ENCODE peak calls at places on chromosomes 7 and 10, in six cellular contexts. L, Y, P, U, O and V are unnamed samples. For H4K20me1, the result is how much of the 10 kb centered on the place peaks cover.

GRCh38 chr7:35729061-35729783 is 34.3 kb upstream of the HERPUD2 start:
- DNase-seq in L (no peak), Y (peak), P (no peak), U (no peak), O (peak), V (no peak)

GRCh38 chr10:62805139-62806092 is 896 bp downstream of the ADO start:
- DNase-seq in L (peak), Y (peak), P (peak), U (peak), O (peak), V (peak)

GRCh38 chr10:106467506-106467905 is 697.0 kb downstream of the SORCS1 start:
- DNase-seq in L (no peak), Y (no peak), P (peak), U (no peak), O (no peak), V (no peak)

GRCh38 chr7:33667261-33667660 is 238.1 kb upstream of the BMPER start:
- DNase-seq in L (no peak), Y (no peak), P (peak), U (peak), O (no peak), V (no peak)

GRCh38 chr10:14723052-14723689 is 51.5 kb downstream of the FAM107B start:
- DNase-seq in L (no peak), Y (no peak), P (no peak), U (no peak), O (peak), V (no peak)

GRCh38 chr7:47587389-47587788 is 5.5 kb upstream of the TNS3 start:
- DNase-seq in L (no peak), Y (no peak), P (no peak), U (no peak), O (no peak), V (no peak)

GRCh38 chr10:63667596-63667995 is 146.4 kb downstream of the REEP3 start:
- DNase-seq in L (no peak), Y (no peak), P (no peak), U (no peak), O (no peak), V (no peak)

GRCh38 chr10:29240991-29241660 is 47.7 kb upstream of the LYZL1 start:
- DNase-seq in L (no peak), Y (no peak), P (no peak), U (no peak), O (no peak), V (no peak)

GRCh38 chr10:5030989-5031388 is 27.3 kb upstream of the AKR1C2 start:
- DNase-seq in L (no peak), Y (no peak), P (no peak), U (no peak), O (no peak), V (no peak)

GRCh38 chr7:132412435-132412834 is 163.8 kb downstream of the PLXNA4 start:
- DNase-seq in L (no peak), Y (no peak), P (no peak), U (no peak), O (no peak), V (no peak)

GRCh38 chr10:122786269-122786668 is 59.4 kb downstream of the CUZD1 start:
- DNase-seq in L (peak), Y (peak), P (peak), U (peak), O (peak), V (peak)

GRCh38 chr7:53491041-53491440 is 455.6 kb downstream of the POM121L12 start:
- DNase-seq in L (no peak), Y (no peak), P (no peak), U (no peak), O (no peak), V (no peak)

GRCh38 chr10:17533731-17534130 is 79.3 kb upstream of the ST8SIA6 start:
- DNase-seq in L (no peak), Y (no peak), P (peak), U (peak), O (no peak), V (no peak)

GRCh38 chr7:129968592-129969383 is 16.0 kb upstream of the UBE2H start:
- DNase-seq in L (no peak), Y (no peak), P (no peak), U (no peak), O (no peak), V (no peak)

GRCh38 chr10:4068255-4069028 is 283.4 kb upstream of the KLF6 start:
- DNase-seq in L (no peak), Y (no peak), P (no peak), U (no peak), O (no peak), V (no peak)

GRCh38 chr10:7409045-7409731 is 1.6 kb downstream of the SFMBT2 start:
- DNase-seq in L (no peak), Y (peak), P (no peak), U (peak), O (peak), V (peak)

GRCh38 chr10:31136951-31137885 is 105.6 kb upstream of the ZNF438 start:
- DNase-seq in L (no peak), Y (no peak), P (peak), U (peak), O (no peak), V (no peak)

GRCh38 chr10:6674282-6674681 is 94.2 kb upstream of the PRKCQ start:
- DNase-seq in L (no peak), Y (peak), P (no peak), U (no peak), O (peak), V (no peak)

GRCh38 chr7:24842029-24842428 is 84.8 kb upstream of the GSDME start:
- DNase-seq in L (no peak), Y (no peak), P (no peak), U (no peak), O (no peak), V (no peak)

GRCh38 chr10:23186178-23186577 is 5.9 kb upstream of the PTF1A start:
- DNase-seq in L (no peak), Y (no peak), P (no peak), U (no peak), O (no peak), V (no peak)

GRCh38 chr7:140904081-140904480 is 20.6 kb downstream of the BRAF start:
- DNase-seq in L (no peak), Y (no peak), P (peak), U (no peak), O (no peak), V (peak)

GRCh38 chr10:96509017-96509641 is 4.6 kb downstream of the TLL2 start:
- DNase-seq in L (no peak), Y (no peak), P (peak), U (peak), O (no peak), V (peak)

GRCh38 chr10:68423522-68423921 is 16.4 kb upstream of the RUFY2 start:
- DNase-seq in L (no peak), Y (no peak), P (no peak), U (no peak), O (no peak), V (no peak)

GRCh38 chr7:143363011-143363937 is 761 bp upstream of the FAM131B start:
- DNase-seq in L (no peak), Y (no peak), P (no peak), U (no peak), O (no peak), V (peak)

GRCh38 chr10:123974406-123974805 is 82.8 kb upstream of the CPXM2 start:
- DNase-seq in L (no peak), Y (no peak), P (peak), U (peak), O (peak), V (no peak)

DNA sequence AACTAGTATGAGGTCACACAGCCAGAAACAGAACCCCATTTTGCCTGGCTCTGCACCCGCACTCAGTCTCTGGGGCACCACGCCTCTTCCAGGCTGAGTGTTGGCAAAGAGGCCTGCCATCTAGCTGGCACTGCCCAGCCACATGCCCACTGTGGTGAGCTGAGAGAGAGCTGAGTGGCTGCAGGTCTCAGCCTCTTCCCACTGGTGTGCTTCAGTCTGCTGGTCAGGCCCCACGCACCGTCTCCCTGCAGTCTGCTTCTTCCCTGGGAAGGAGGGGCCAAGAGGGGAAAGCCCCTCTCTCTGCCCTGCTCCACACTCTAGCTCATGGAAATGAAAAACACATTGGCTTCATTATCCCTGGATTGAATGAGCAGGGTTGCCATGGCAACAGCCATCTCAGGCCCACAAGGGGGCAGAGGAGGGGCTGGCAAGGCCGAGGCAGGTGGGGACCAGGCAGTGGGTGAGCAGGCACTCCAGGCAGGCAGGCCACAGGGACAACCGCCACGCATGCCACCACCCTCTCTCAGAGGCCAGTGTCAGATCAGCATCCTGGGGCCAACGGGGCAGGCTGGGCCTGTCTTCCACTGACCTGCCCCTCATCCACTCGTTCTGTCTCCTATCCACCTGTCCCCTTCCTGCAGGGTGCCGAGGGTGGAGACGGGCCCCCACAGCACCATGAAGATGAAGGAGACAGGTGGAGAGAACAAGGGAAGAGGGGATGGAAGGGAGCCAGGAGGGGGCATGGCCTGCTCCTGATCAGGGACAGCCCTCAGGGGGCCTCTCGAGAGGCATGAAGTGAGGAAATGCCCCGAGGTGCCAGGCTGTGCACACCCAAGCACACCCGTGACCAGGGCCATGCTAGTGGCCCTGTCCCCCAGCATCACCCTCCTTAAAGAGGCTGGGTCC is 110.9 kb downstream of the ZMIZ1 start:
- DNase-seq in L (no peak), Y (no peak), P (no peak), U (peak), O (peak), V (no peak)
- H4K20me1 ChIP-seq in L (under half), Y (under half), P (half or more), U (under half), O (under half), V (half or more)

DNA sequence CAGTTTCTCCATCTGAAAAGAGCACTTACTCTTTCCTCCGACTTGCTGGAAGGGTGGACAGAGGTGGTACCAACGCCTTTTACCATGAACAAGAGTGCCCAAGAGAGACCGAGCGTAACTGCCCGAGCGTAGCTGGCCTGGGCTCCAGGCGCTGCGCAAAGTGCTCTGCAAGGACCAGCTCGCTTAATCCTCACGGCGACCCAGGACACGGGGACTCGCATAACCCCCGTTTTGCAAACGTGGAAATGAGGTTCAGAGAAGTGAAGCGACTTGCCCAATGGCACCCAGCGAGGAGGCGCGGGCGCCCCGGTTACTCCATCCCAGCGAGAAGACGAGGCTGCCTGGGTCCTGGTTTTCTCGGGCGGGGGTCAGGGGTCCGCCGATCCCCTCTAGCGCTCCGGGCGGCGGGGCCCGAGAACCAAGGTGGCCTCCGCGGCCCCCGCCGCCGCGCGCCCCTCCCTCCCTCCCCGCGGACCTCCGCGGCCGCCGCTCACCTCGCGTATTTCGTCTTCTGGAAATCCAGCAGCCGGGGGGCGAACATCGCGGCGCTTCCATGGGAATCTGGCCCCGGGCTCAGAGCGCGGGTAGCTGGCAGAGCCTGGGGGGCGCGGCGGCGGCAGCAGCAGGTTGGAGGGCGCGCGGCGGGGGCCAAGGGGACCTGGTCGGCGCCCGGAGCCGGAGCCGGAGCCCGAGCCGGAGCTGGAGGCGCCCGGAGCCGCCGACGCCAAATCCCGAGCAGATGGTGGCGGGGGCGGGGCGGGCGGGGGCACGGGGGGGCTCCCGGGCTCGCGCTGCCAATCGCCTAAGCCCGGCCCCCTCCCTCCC is at the start of gene MMD2:
- DNase-seq in L (no peak), Y (no peak), P (no peak), U (no peak), O (no peak), V (no peak)
- H3K4me3 ChIP-seq in L (no peak), Y (no peak), P (no peak), U (no peak), O (no peak), V (no peak)

GRCh38 chr7:123289200-123289599 is 89.4 kb upstream of the SLC13A1 start:
- DNase-seq in L (no peak), Y (no peak), P (no peak), U (no peak), O (no peak), V (no peak)
- H4K20me1 ChIP-seq in L (under half), Y (under half), P (under half), U (under half), O (under half), V (under half)

GRCh38 chr7:25854608-25855497 is 297.1 kb upstream of the NFE2L3 start:
- DNase-seq in L (peak), Y (peak), P (peak), U (peak), O (peak), V (peak)
- H3K4me3 ChIP-seq in L (no peak), Y (no peak), P (no peak), U (peak), O (no peak), V (peak)

GRCh38 chr10:125132331-125132730 is 28.0 kb downstream of the CTBP2 start:
- DNase-seq in L (no peak), Y (no peak), P (peak), U (no peak), O (no peak), V (no peak)
- H4K20me1 ChIP-seq in L (under half), Y (under half), P (half or more), U (under half), O (under half), V (under half)